ENCODE peak calls at places on chromosomes 6 and 20, in nine cellular contexts. L is stimulated activated naive CD8-positive, alpha-beta T cell treated with anti-CD3 and anti-CD28 coated beads, Interleukin-15, Interleukin-2, amounts not matched to agents 100 U/mL and 50 U/mL, for 24 hours; B is foreskin melanocyte; C is cardiac fibroblast; G is HTR-8/SVneo; U is MM.1S; E is NCI-H2081; W is G401; X is left lung. M is an unnamed sample.

GRCh38 chr6:91276315-91276714 is 689.4 kb upstream of the MAP3K7 start:
- DNase-seq in L (no peak), B (peak; percentile 15), C (no peak), G (no peak), U (peak; percentile 29), E (no peak), W (peak; percentile 12), X (no peak), M (no peak)

GRCh38 chr6:6764764-6765434 is 176.4 kb downstream of the LY86 start:
- DNase-seq in L (no peak), B (no peak), C (no peak), G (no peak), U (no peak), E (no peak), W (no peak), X (no peak), M (no peak)

GRCh38 chr6:137926207-137926731 is 59.2 kb downstream of the TNFAIP3 start:
- DNase-seq in L (peak; percentile 69), B (peak; percentile 19), C (peak; percentile 64), G (peak; percentile 51), U (peak; percentile 46), E (no peak), W (no peak), X (no peak), M (peak; percentile 23)

GRCh38 chr6:52183131-52183530 is 3.0 kb upstream of the IL17A start:
- DNase-seq in L (no peak), B (no peak), C (no peak), G (no peak), U (no peak), E (no peak), W (no peak), X (no peak), M (peak; percentile 17)

GRCh38 chr20:32820000-32820697 is 395 bp downstream of the MAPRE1 start:
- DNase-seq in L (peak; percentile 93), B (peak; percentile 47), C (no peak), G (peak; percentile 68), U (peak; percentile 40), E (peak; percentile 83), W (peak; percentile 75), X (no peak), M (peak; percentile 79)

GRCh38 chr6:109295766-109296156 is 86.5 kb downstream of the CD164 start:
- DNase-seq in L (no peak), B (no peak), C (no peak), G (no peak), U (no peak), E (no peak), W (no peak), X (no peak), M (no peak)

GRCh38 chr6:31879901-31880300 is 1.1 kb upstream of the SLC44A4 start:
- DNase-seq in L (no peak), B (no peak), C (no peak), G (no peak), U (no peak), E (no peak), W (no peak), X (peak; percentile 54), M (no peak)

GRCh38 chr6:31356216-31356945 is 598 bp downstream of the HLA-B start:
- DNase-seq in L (peak; percentile 68), B (no peak), C (no peak), G (no peak), U (peak; percentile 57), E (no peak), W (peak; percentile 27), X (peak; percentile 90), M (no peak)

GRCh38 chr20:23136893-23137745 is 51.0 kb upstream of the CD93 start:
- DNase-seq in L (no peak), B (no peak), C (no peak), G (peak; percentile 40), U (no peak), E (no peak), W (no peak), X (no peak), M (peak; percentile 99)

GRCh38 chr6:170175644-170176620 is 114.9 kb downstream of the DLL1 start:
- DNase-seq in L (no peak), B (no peak), C (no peak), G (no peak), U (no peak), E (no peak), W (no peak), X (peak; percentile 66), M (peak; percentile 43)

GRCh38 chr20:62555642-62556420 is 80.0 kb upstream of the GATA5 start:
- DNase-seq in L (no peak), B (no peak), C (no peak), G (no peak), U (no peak), E (no peak), W (no peak), X (no peak), M (no peak)

GRCh38 chr20:41014557-41015088 is 14.0 kb upstream of the TOP1 start:
- DNase-seq in L (no peak), B (no peak), C (no peak), G (no peak), U (no peak), E (no peak), W (no peak), X (no peak), M (no peak)

GRCh38 chr20:36544134-36545018 is 3.1 kb downstream of the MYL9 start:
- DNase-seq in L (no peak), B (no peak), C (peak; percentile 79), G (no peak), U (no peak), E (no peak), W (peak; percentile 36), X (no peak), M (peak; percentile 46)

GRCh38 chr6:136641166-136641565 is 90.9 kb upstream of the MAP7 start:
- DNase-seq in L (no peak), B (no peak), C (peak; percentile 49), G (no peak), U (no peak), E (no peak), W (no peak), X (no peak), M (no peak)

GRCh38 chr20:36214684-36215256 is 21.5 kb upstream of the AAR2 start:
- DNase-seq in L (peak; percentile 19), B (no peak), C (peak; percentile 49), G (peak; percentile 53), U (peak; percentile 34), E (peak; percentile 32), W (peak; percentile 29), X (no peak), M (peak; percentile 45)

GRCh38 chr6:45326698-45327417 is 1.3 kb upstream of the RUNX2 start:
- DNase-seq in L (no peak), B (no peak), C (no peak), G (no peak), U (no peak), E (peak; percentile 41), W (no peak), X (no peak), M (peak; percentile 64)